ENCODE peak calls at places on chromosome 3, in four cellular contexts. Q, P, W and M are unnamed samples.

GRCh38 chr3:42730706-42731420 is 28.3 kb upstream of the HHATL start:
- DNase-seq in W (no peak), P (no peak), Q (no peak), M (no peak)

GRCh38 chr3:61894988-61895935 is 333.9 kb downstream of the PTPRG start:
- DNase-seq in P (no peak), Q (no peak), W (no peak), M (peak)

GRCh38 chr3:101384426-101384825 is 64.1 kb upstream of the IMPG2 start:
- DNase-seq in P (no peak), W (no peak), Q (no peak), M (no peak)

GRCh38 chr3:152204218-152204617 is 64.5 kb upstream of the MBNL1 start:
- DNase-seq in Q (no peak), W (no peak), P (no peak), M (no peak)

GRCh38 chr3:171506743-171507319 is 46.6 kb upstream of the TNIK start:
- DNase-seq in W (no peak), P (no peak), Q (no peak), M (no peak)

GRCh38 chr3:28601291-28601690 is 252.7 kb upstream of the AZI2 start:
- DNase-seq in P (no peak), W (no peak), Q (no peak), M (no peak)

GRCh38 chr3:181694805-181695660 is 16.7 kb upstream of the SOX2 start:
- DNase-seq in P (no peak), W (no peak), Q (peak), M (no peak)

GRCh38 chr3:86929046-86929445 is 61.9 kb downstream of the VGLL3 start:
- DNase-seq in Q (no peak), P (no peak), W (no peak), M (no peak)

GRCh38 chr3:127534564-127534963 is 56.0 kb downstream of the TPRA1 start:
- DNase-seq in W (no peak), P (no peak), Q (no peak), M (no peak)

GRCh38 chr3:122409392-122409791 is 6.5 kb downstream of the WDR5B start:
- DNase-seq in Q (no peak), W (no peak), P (no peak), M (no peak)

GRCh38 chr3:49992351-49992750 is 52.4 kb downstream of the RBM6 start:
- DNase-seq in Q (no peak), P (no peak), W (no peak), M (no peak)

GRCh38 chr3:193728429-193729087 is 135.6 kb downstream of the OPA1 start:
- DNase-seq in W (no peak), Q (no peak), P (no peak), M (no peak)

GRCh38 chr3:109023656-109024254 is 70.1 kb upstream of the GUCA1C start:
- DNase-seq in W (no peak), P (peak), Q (peak), M (no peak)

GRCh38 chr3:32459474-32459873 is 43.2 kb downstream of the CMTM6 start:
- DNase-seq in P (no peak), W (no peak), Q (no peak), M (no peak)

GRCh38 chr3:120410541-120410940 is 40.3 kb downstream of the FSTL1 start:
- DNase-seq in Q (no peak), P (no peak), W (no peak), M (no peak)

GRCh38 chr3:196774845-196775422 is 35.3 kb downstream of the PAK2 start:
- DNase-seq in W (no peak), Q (no peak), P (no peak), M (no peak)

GRCh38 chr3:179045719-179046402 is 25.7 kb downstream of the ZMAT3 start:
- DNase-seq in P (no peak), W (no peak), Q (no peak), M (no peak)

GRCh38 chr3:159326998-159327397 is 525.1 kb downstream of the MFSD1 start:
- DNase-seq in Q (no peak), W (no peak), P (no peak), M (no peak)

GRCh38 chr3:133944181-133944580 is 48.5 kb upstream of the RAB6B start:
- DNase-seq in Q (no peak), W (no peak), P (no peak), M (no peak)

GRCh38 chr3:50292924-50293801 is 934 bp upstream of the IFRD2 start:
- DNase-seq in Q (no peak), P (no peak), W (no peak), M (no peak)

GRCh38 chr3:195075199-195075940 is 195.6 kb downstream of the XXYLT1 start:
- DNase-seq in Q (no peak), P (no peak), W (no peak), M (no peak)

GRCh38 chr3:23129817-23130216 is 73.3 kb upstream of the UBE2E2 start:
- DNase-seq in Q (no peak), P (no peak), W (no peak), M (no peak)